ENCODE peak calls at places on chromosomes 4 and X, in seven cellular contexts. J is uterus, S is body of pancreas, T is right lobe of liver, N is A549, C is vagina, M is tibial nerve. H is an unnamed sample. For H3K9me3 and H3K4me1, the result is how much of the 10 kb centered on the place peaks cover.

GRCh38 chrX:148530464-148531077 is 30.2 kb downstream of the AFF2 start:
- DNase-seq in J (no peak), S (peak), T (no peak), N (peak), C (no peak), M (no peak), H (no peak)

GRCh38 chrX:40449396-40449795 is 131.4 kb upstream of the ATP6AP2 start:
- DNase-seq in J (no peak), S (no peak), T (no peak), N (no peak), C (no peak), M (no peak), H (no peak)

GRCh38 chr4:22473268-22473667 is 42.6 kb downstream of the ADGRA3 start:
- DNase-seq in J (no peak), S (no peak), T (no peak), N (no peak), C (no peak), M (no peak), H (no peak)

GRCh38 chr4:41432889-41433288 is 105.1 kb upstream of the LIMCH1 start:
- DNase-seq in J (no peak), S (no peak), T (no peak), N (peak), C (no peak), M (no peak), H (no peak)

GRCh38 chrX:154799554-154800348 is 5.5 kb downstream of the MPP1 start:
- DNase-seq in J (no peak), S (peak), T (peak), N (peak), C (no peak), M (no peak), H (no peak)

GRCh38 chrX:70452143-70452733 is 7.6 kb downstream of the DLG3 start:
- DNase-seq in J (peak), S (peak), T (peak), N (peak), C (no peak), M (peak), H (no peak)

GRCh38 chrX:110944323-110944761 is 148.7 kb upstream of the CHRDL1 start:
- DNase-seq in J (no peak), S (peak), T (no peak), N (no peak), C (no peak), M (peak), H (no peak)

GRCh38 chr4:168394556-168394955 is 76.0 kb upstream of the DDX60 start:
- DNase-seq in J (no peak), S (no peak), T (no peak), N (no peak), C (no peak), M (no peak), H (no peak)

GRCh38 chr4:145501051-145501660 is 19.5 kb downstream of the SMAD1 start:
- DNase-seq in J (no peak), S (no peak), T (no peak), N (no peak), C (no peak), M (no peak), H (no peak)

GRCh38 chr4:55154290-55154880 is 29.0 kb upstream of the KDR start:
- DNase-seq in J (no peak), S (no peak), T (no peak), N (no peak), C (no peak), M (no peak), H (no peak)

GRCh38 chr4:72809208-72809607 is 240.2 kb upstream of the ADAMTS3 start:
- DNase-seq in J (no peak), S (no peak), T (no peak), N (no peak), C (no peak), M (no peak), H (no peak)

GRCh38 chrX:3262906-3263305 is 83.5 kb downstream of the MXRA5 start:
- DNase-seq in J (no peak), S (no peak), T (no peak), N (peak), C (no peak), M (no peak), H (no peak)

GRCh38 chr4:46818604-46819003 is 90.4 kb downstream of the COX7B2 start:
- DNase-seq in J (no peak), S (no peak), T (no peak), N (no peak), C (no peak), M (no peak), H (no peak)

GRCh38 chr4:1419708-1420107 is 13.5 kb upstream of the NKX1-1 start:
- DNase-seq in J (no peak), S (no peak), T (no peak), N (no peak), C (no peak), M (no peak), H (peak)

GRCh38 chr4:113444386-113444785 is 317.2 kb downstream of the CAMK2D start:
- DNase-seq in J (no peak), S (no peak), T (no peak), N (no peak), C (no peak), M (no peak), H (no peak)

GRCh38 chrX:44946771-44947170 is 73.8 kb downstream of the KDM6A start:
- DNase-seq in J (no peak), S (no peak), T (no peak), N (no peak), C (no peak), M (no peak), H (no peak)

GRCh38 chr4:21413807-21414370 is 534.7 kb downstream of the KCNIP4 start:
- DNase-seq in J (no peak), S (no peak), T (no peak), N (no peak), C (no peak), M (no peak), H (no peak)

GRCh38 chr4:126221717-126222116 is 907.0 kb downstream of the FAT4 start:
- DNase-seq in J (no peak), S (no peak), T (no peak), N (no peak), C (no peak), M (no peak), H (no peak)

GRCh38 chr4:82587826-82588225 is 26.0 kb upstream of the TMEM150C start:
- DNase-seq in J (no peak), S (no peak), T (no peak), N (no peak), C (no peak), M (no peak), H (no peak)

GRCh38 chrX:109774706-109775105 is 41.6 kb upstream of the ACSL4 start:
- DNase-seq in J (no peak), S (no peak), T (no peak), N (peak), C (no peak), M (no peak), H (no peak)

GRCh38 chrX:39772057-39772832 is 325.5 kb downstream of the BCOR start:
- DNase-seq in J (no peak), S (peak), T (peak), N (no peak), C (no peak), M (no peak), H (no peak)

GRCh38 chrX:50458483-50458882 is 12.1 kb downstream of the DGKK start:
- DNase-seq in J (no peak), S (no peak), T (no peak), N (no peak), C (no peak), M (no peak), H (no peak)

GRCh38 chrX:23434356-23434884 is 99.8 kb downstream of the PTCHD1 start:
- DNase-seq in J (peak), S (peak), T (no peak), N (no peak), C (no peak), M (peak), H (peak)

GRCh38 chrX:49644991-49645637 is 46.3 kb downstream of the GAGE1 start:
- DNase-seq in J (no peak), S (no peak), T (no peak), N (no peak), C (no peak), M (no peak), H (no peak)

GRCh38 chr4:19780871-19781270 is 470.8 kb upstream of the SLIT2 start:
- DNase-seq in J (no peak), S (no peak), T (no peak), N (no peak), C (no peak), M (no peak), H (no peak)

GRCh38 chr4:19776929-19777328 is 474.8 kb upstream of the SLIT2 start:
- DNase-seq in J (no peak), S (no peak), T (no peak), N (no peak), C (no peak), M (no peak), H (no peak)

GRCh38 chr4:19774690-19775256 is 476.9 kb upstream of the SLIT2 start:
- DNase-seq in J (no peak), S (no peak), T (no peak), N (no peak), C (no peak), M (no peak), H (no peak)

GRCh38 chr4:19772581-19772980 is 479.1 kb upstream of the SLIT2 start:
- DNase-seq in J (no peak), S (no peak), T (no peak), N (no peak), C (no peak), M (no peak), H (no peak)

DNA sequence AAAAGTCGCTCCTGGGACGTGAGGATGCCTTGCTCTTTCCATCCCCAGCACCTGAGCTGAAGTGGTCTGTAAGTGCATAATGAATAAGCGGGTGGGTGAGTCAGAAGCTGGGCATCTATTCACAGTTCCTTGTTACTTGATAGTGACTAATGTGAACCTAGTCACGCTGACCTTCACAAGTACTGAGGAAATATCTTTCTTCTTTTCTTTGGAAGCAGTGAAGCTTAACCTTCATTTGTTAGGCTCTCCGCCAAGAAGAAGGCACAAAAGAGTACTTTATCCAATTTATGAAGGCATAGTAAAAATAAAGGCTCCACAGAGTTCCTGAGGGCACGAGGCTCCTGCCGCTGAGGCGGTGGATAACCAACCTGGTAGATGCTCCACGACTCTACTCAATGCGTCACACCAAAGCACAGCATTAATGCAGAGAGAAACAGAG is 475.7 kb upstream of the SLIT2 start:
- DNase-seq in J (no peak), S (no peak), T (no peak), N (peak), C (no peak), M (no peak), H (no peak)
- H3K9me3 ChIP-seq in J (under half), S (under half), T (under half), N (under half), C (under half), M (under half), H (under half)

GRCh38 chrX:103311401-103311785 is 603 bp upstream of the BEX2 start:
- DNase-seq in J (no peak), S (no peak), T (no peak), N (no peak), C (no peak), M (no peak), H (no peak)

GRCh38 chrX:103309860-103310591 is 764 bp downstream of the BEX2 start:
- DNase-seq in J (no peak), S (no peak), T (no peak), N (no peak), C (no peak), M (no peak), H (no peak)

DNA sequence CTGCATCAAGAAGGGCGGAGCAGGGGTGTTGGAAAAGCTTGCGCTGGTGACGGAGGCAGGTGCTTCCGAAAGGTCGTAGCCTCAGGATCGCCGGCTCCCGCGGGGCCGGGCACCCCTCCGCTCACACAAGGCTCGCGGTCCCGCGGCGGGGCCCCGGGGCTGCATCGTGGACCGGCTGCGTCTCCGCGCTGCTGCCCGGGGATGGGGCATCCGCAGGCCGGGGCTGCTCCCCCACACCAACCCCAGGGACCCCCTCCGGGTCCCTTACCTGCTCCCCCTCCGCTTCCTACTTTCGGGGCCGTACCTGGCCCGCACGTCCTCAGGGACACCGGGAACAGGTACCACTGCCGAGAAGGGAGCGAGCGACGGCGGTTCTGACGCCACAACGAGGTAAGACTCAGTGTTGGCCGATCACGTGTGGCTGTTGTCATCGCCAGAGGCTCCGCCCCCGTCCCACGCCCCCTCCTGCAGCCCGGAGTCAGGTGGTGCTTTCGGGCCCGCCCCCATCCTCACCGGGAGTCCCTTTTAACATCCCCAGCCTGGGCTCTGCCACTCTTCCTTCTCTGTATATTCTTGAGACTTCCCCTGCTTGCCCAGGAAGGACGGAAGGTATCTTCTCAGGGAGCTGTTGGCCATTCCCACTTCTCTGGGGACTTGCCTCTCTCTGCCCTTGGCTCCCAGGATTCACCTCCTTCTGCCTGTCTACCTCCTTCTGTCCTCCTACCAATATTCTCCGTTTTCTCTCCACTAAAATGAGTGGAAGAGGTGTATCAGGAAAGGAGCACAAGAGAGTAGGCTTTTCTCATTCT is at the start of gene BEX2:
- DNase-seq in J (peak), S (peak), T (peak), N (peak), C (no peak), M (no peak), H (peak)
- TF ChIP-seq POLR2A in J (peak), S (peak), T (no peak), N (no peak), C (no peak), M (no peak), H (no peak)

DNA sequence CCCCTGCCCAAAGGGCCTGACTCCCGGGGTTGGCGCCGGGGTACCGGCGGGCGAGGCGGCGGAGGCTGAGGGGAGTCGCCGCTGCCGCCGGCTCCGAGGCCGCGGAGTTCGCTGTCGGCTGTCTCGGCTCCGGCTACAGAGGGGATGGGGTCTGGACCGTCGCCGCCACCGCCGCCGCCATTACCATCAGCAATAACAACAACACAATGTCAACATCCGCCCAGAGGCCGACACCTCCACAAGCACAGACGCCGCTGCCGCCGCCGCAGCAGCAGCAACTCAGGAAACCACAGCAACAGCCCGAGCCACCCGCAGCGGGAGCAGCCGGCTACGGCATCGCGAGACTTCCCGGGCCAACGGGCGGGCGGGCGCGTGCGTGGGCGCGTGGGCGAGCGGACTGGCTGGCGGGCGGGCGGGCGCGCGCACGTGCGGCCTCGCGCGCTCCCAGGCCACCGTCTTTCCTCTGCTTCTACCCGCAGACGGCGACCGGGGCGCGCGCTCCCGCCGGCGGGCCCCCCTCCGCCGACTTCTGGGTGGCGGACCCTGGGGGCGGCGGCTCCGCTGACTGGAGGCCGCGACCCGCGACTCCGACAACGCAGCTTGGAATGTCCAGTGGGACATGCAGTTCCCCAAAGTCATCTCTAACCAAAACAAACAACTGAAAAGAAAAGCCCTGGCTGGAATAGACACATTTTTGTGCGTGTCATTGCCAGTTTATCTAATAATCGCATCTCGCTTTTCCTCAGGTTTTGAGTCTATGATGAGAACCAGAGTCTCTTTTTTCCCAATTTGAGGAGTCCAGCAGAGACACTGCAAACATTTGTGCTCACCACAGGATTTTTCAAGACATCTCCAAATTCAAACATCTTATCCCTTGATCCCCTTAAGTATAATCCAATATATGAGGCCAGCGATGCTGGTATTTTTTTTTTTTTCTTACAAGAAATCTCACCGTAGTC is at the start of gene CHIC2:
- DNase-seq in J (peak), S (peak), T (peak), N (peak), C (no peak), M (peak), H (peak)
- H3K4me1 ChIP-seq in J (under half), S (under half), T (under half), N (under half), C (under half), M (under half), H (half or more)

DNA sequence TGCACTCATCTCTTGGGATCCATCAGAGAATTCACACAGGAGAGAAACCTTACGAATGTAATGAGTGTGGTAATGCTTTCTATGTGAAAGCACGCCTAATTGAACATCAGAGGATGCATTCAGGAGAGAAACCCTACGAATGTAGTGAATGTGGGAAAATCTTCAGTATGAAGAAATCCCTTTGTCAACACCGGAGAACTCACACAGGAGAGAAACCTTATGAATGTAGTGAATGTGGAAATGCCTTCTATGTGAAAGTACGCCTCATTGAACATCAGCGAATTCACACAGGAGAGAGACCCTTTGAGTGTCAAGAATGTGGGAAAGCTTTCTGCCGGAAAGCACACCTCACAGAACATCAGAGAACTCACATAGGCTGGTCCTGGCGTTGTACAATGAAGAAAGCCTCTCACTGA is 42.8 kb downstream of the ZNF157 start:
- DNase-seq in J (no peak), S (no peak), T (no peak), N (no peak), C (no peak), M (no peak), H (no peak)
- H3K9me3 ChIP-seq in J (under half), S (under half), T (under half), N (under half), C (under half), M (under half), H (under half)

GRCh38 chrX:10048695-10049094 is 81.5 kb downstream of the CLDN34 start:
- DNase-seq in J (no peak), S (peak), T (no peak), N (no peak), C (no peak), M (no peak), H (no peak)

GRCh38 chrX:10048076-10048475 is 80.9 kb downstream of the CLDN34 start:
- DNase-seq in J (no peak), S (no peak), T (no peak), N (no peak), C (no peak), M (no peak), H (no peak)

GRCh38 chrX:10047631-10048030 is 80.5 kb downstream of the CLDN34 start:
- DNase-seq in J (no peak), S (no peak), T (no peak), N (no peak), C (no peak), M (no peak), H (no peak)

GRCh38 chrX:10045327-10046000 is 78.3 kb downstream of the CLDN34 start:
- DNase-seq in J (no peak), S (peak), T (no peak), N (no peak), C (no peak), M (no peak), H (no peak)

DNA sequence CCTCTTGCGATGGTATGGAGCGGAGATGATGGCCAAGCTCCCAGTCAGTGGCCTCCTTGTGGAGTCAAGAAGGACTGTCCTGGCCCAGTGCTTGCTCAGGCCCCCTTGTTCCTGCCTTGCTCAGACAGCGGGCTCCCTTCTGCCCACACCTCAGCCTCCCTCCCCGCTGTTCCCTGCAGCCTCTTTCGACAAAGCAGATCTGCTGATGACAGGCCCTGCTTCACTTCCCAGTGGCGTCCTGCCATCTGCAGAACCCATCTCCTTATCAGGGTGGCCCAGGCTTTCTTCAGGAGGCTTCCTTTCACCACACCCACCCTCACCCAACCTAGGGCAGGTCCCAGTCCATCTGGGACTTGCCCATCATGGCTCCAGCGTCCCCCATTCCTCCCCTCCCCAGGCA is 80.0 kb downstream of the CLDN34 start:
- DNase-seq in J (no peak), S (no peak), T (no peak), N (no peak), C (no peak), M (no peak), H (no peak)
- TF ChIP-seq POLR2A in J (no peak), S (no peak), T (no peak), N (no peak), C (no peak), M (no peak), H (no peak)

GRCh38 chrX:46710425-46710824 is 48.5 kb downstream of the SLC9A7 start:
- DNase-seq in J (no peak), S (no peak), T (no peak), N (peak), C (no peak), M (no peak), H (no peak)

GRCh38 chrX:46704767-46705386 is 54.0 kb downstream of the SLC9A7 start:
- DNase-seq in J (no peak), S (no peak), T (no peak), N (no peak), C (no peak), M (no peak), H (no peak)

GRCh38 chrX:46703980-46704379 is 54.9 kb downstream of the SLC9A7 start:
- DNase-seq in J (no peak), S (no peak), T (no peak), N (no peak), C (no peak), M (no peak), H (no peak)

GRCh38 chrX:46710927-46711623 is 47.8 kb downstream of the SLC9A7 start:
- DNase-seq in J (no peak), S (no peak), T (no peak), N (no peak), C (no peak), M (no peak), H (no peak)

GRCh38 chrX:46707274-46707965 is 51.5 kb downstream of the SLC9A7 start:
- DNase-seq in J (no peak), S (no peak), T (peak), N (no peak), C (no peak), M (no peak), H (no peak)
- H3K4me1 ChIP-seq in J (under half), S (under half), T (under half), N (under half), C (under half), M (under half), H (under half)

H was measured in suprapubic skin.